ENCODE peak calls at places on chromosomes 7 and 10, in four cellular contexts. H, D, K and Y are unnamed samples.

GRCh38 chr10:34804306-34804705 is 10.8 kb downstream of the PARD3 start:
- DNase-seq in H (no peak), D (no peak), K (peak), Y (no peak)

GRCh38 chr10:132666733-132667612 is 119.0 kb downstream of the NKX6-2 start:
- DNase-seq in H (no peak), D (no peak), K (peak), Y (no peak)

GRCh38 chr10:588246-589165 is 101.0 kb downstream of the DIP2C start:
- DNase-seq in H (peak), D (peak), K (no peak), Y (no peak)

GRCh38 chr10:70508912-70509366 is 30.4 kb downstream of the PALD1 start:
- DNase-seq in H (peak), D (no peak), K (no peak), Y (no peak)

GRCh38 chr7:2024227-2024918 is 208.4 kb downstream of the MAD1L1 start:
- DNase-seq in H (no peak), D (no peak), K (no peak), Y (no peak)

GRCh38 chr10:126939706-126940105 is 34.5 kb downstream of the DOCK1 start:
- DNase-seq in H (no peak), D (no peak), K (no peak), Y (no peak)

GRCh38 chr7:98836811-98837631 is 32.8 kb downstream of the TMEM130 start:
- DNase-seq in H (no peak), D (peak), K (peak), Y (peak)

GRCh38 chr7:36784991-36785940 is 61.0 kb upstream of the AOAH start:
- DNase-seq in H (peak), D (no peak), K (no peak), Y (peak)

GRCh38 chr7:135710417-135711138 is 17.4 kb downstream of the SLC13A4 start:
- DNase-seq in H (no peak), D (peak), K (peak), Y (peak)

GRCh38 chr7:25586513-25586912 is 358.2 kb upstream of the NPVF start:
- DNase-seq in H (no peak), D (no peak), K (no peak), Y (no peak)

GRCh38 chr10:124977161-124977560 is 35.2 kb downstream of the ZRANB1 start:
- DNase-seq in H (no peak), D (no peak), K (no peak), Y (no peak)

GRCh38 chr7:117871778-117872538 is 1.3 kb downstream of the CTTNBP2 start:
- DNase-seq in H (no peak), D (peak), K (no peak), Y (peak)

GRCh38 chr7:98357751-98358161 is 43.1 kb downstream of the BAIAP2L1 start:
- DNase-seq in H (no peak), D (no peak), K (peak), Y (no peak)

GRCh38 chr7:41224063-41224763 is 478.7 kb downstream of the INHBA start:
- DNase-seq in H (no peak), D (no peak), K (peak), Y (no peak)

GRCh38 chr10:89236221-89236620 is 15.4 kb downstream of the LIPA start:
- DNase-seq in H (no peak), D (no peak), K (no peak), Y (no peak)

GRCh38 chr10:89235073-89235798 is 16.3 kb downstream of the LIPA start:
- DNase-seq in H (peak), D (no peak), K (no peak), Y (no peak)

GRCh38 chr10:89228962-89229361 is 21.8 kb upstream of the CH25H start:
- DNase-seq in H (no peak), D (no peak), K (no peak), Y (no peak)

GRCh38 chr10:89237849-89238248 is 13.7 kb downstream of the LIPA start:
- DNase-seq in H (no peak), D (no peak), K (no peak), Y (no peak)

GRCh38 chr10:89233033-89233432 is 18.5 kb downstream of the LIPA start:
- DNase-seq in H (no peak), D (no peak), K (no peak), Y (no peak)
- TF ChIP-seq CTCF in H (no peak), D (no peak), K (no peak), Y (no peak)

GRCh38 chr10:121628859-121629258 is 30.6 kb upstream of the FGFR2 start:
- DNase-seq in H (no peak), D (no peak), K (no peak), Y (no peak)

GRCh38 chr10:121631296-121631695 is 33.1 kb upstream of the FGFR2 start:
- DNase-seq in H (no peak), D (no peak), K (no peak), Y (no peak)

GRCh38 chr10:121637437-121637836 is 39.2 kb upstream of the FGFR2 start:
- DNase-seq in H (no peak), D (no peak), K (no peak), Y (no peak)

GRCh38 chr10:121627810-121628209 is 29.6 kb upstream of the FGFR2 start:
- DNase-seq in H (no peak), D (no peak), K (peak), Y (no peak)

GRCh38 chr10:121633056-121633455 is 34.8 kb upstream of the FGFR2 start:
- DNase-seq in H (no peak), D (no peak), K (no peak), Y (no peak)
- TF ChIP-seq CTCF in H (no peak), D (no peak), K (no peak), Y (no peak)

GRCh38 chr10:86585726-86586048 is 64.1 kb upstream of the WAPL start:
- DNase-seq in H (no peak), D (no peak), K (no peak), Y (no peak)
- TF ChIP-seq CTCF in H (peak), D (no peak), K (no peak), Y (no peak)

GRCh38 chr10:18472977-18473376 is 178.4 kb downstream of the NSUN6 start:
- DNase-seq in H (no peak), D (no peak), K (peak), Y (no peak)
- TF ChIP-seq CTCF in H (no peak), D (no peak), K (peak), Y (peak)

GRCh38 chr10:111281516-111281915 is 204.7 kb downstream of the ADRA2A start:
- DNase-seq in H (peak), D (no peak), K (peak), Y (no peak)
- TF ChIP-seq CTCF in H (peak), D (peak), K (peak), Y (no peak)

GRCh38 chr10:92697663-92698511 is 8.1 kb downstream of the HHEX start:
- DNase-seq in H (no peak), D (no peak), K (no peak), Y (peak)

GRCh38 chr10:92695679-92696605 is 6.2 kb downstream of the HHEX start:
- DNase-seq in H (peak), D (peak), K (no peak), Y (no peak)

GRCh38 chr10:92699518-92700272 is 9.9 kb downstream of the HHEX start:
- DNase-seq in H (peak), D (peak), K (peak), Y (no peak)

GRCh38 chr10:92699193-92699517 is 9.4 kb downstream of the HHEX start:
- DNase-seq in H (no peak), D (no peak), K (no peak), Y (no peak)

GRCh38 chr10:92696606-92697383 is 7.0 kb downstream of the HHEX start:
- DNase-seq in H (no peak), D (no peak), K (no peak), Y (no peak)
- TF ChIP-seq CTCF in H (no peak), D (no peak), K (no peak), Y (no peak)